ENCODE peak calls at places on chromosome 1, in eight cellular contexts. One of them, this sample, is unnamed.

GRCh38 chr1:8169364-8170058 is 143.4 kb upstream of the ERRFI1 start:
- DNase-seq in esophagus squamous epithelium: peak; percentile 19
- DNase-seq in brain microvascular endothelial cell: peak; percentile 68
- DNase-seq in NB4: no peak
- DNase-seq in OCI-LY7: peak; percentile 7
- DNase-seq in cardiac fibroblast: peak; percentile 95
- DNase-seq in omental fat pad: no peak
- DNase-seq in tibial nerve: peak; percentile 35
- DNase-seq in this sample: peak; percentile 73

GRCh38 chr1:221921936-221922335 is 180.0 kb upstream of the DUSP10 start:
- DNase-seq in esophagus squamous epithelium: no peak
- DNase-seq in brain microvascular endothelial cell: no peak
- DNase-seq in NB4: no peak
- DNase-seq in OCI-LY7: no peak
- DNase-seq in cardiac fibroblast: no peak
- DNase-seq in omental fat pad: no peak
- DNase-seq in tibial nerve: no peak
- DNase-seq in this sample: no peak

GRCh38 chr1:204837440-204838084 is 33.1 kb upstream of the NFASC start:
- DNase-seq in esophagus squamous epithelium: no peak
- DNase-seq in brain microvascular endothelial cell: peak; percentile 46
- DNase-seq in NB4: peak; percentile 50
- DNase-seq in OCI-LY7: peak; percentile 35
- DNase-seq in cardiac fibroblast: peak; percentile 65
- DNase-seq in omental fat pad: no peak
- DNase-seq in tibial nerve: no peak
- DNase-seq in this sample: peak; percentile 47

GRCh38 chr1:154350383-154350782 is 25.1 kb downstream of the ATP8B2 start:
- DNase-seq in esophagus squamous epithelium: no peak
- DNase-seq in brain microvascular endothelial cell: no peak
- DNase-seq in NB4: no peak
- DNase-seq in OCI-LY7: no peak
- DNase-seq in cardiac fibroblast: no peak
- DNase-seq in omental fat pad: no peak
- DNase-seq in tibial nerve: no peak
- DNase-seq in this sample: peak; percentile 12

GRCh38 chr1:109277434-109278204 is 5.3 kb downstream of the PSRC1 start:
- DNase-seq in esophagus squamous epithelium: peak; percentile 19
- DNase-seq in brain microvascular endothelial cell: peak; percentile 72
- DNase-seq in NB4: peak; percentile 73
- DNase-seq in OCI-LY7: peak; percentile 83
- DNase-seq in cardiac fibroblast: peak; percentile 80
- DNase-seq in omental fat pad: peak; percentile 61
- DNase-seq in tibial nerve: peak; percentile 66
- DNase-seq in this sample: peak; percentile 89

GRCh38 chr1:207495816-207496792 is at the start of gene CR1:
- DNase-seq in esophagus squamous epithelium: no peak
- DNase-seq in brain microvascular endothelial cell: no peak
- DNase-seq in NB4: peak; percentile 82
- DNase-seq in OCI-LY7: peak; percentile 6
- DNase-seq in cardiac fibroblast: peak; percentile 6
- DNase-seq in omental fat pad: no peak
- DNase-seq in tibial nerve: no peak
- DNase-seq in this sample: peak; percentile 58

GRCh38 chr1:13780780-13781179 is 80.8 kb downstream of the PRDM2 start:
- DNase-seq in esophagus squamous epithelium: no peak
- DNase-seq in brain microvascular endothelial cell: no peak
- DNase-seq in NB4: no peak
- DNase-seq in OCI-LY7: no peak
- DNase-seq in cardiac fibroblast: no peak
- DNase-seq in omental fat pad: no peak
- DNase-seq in tibial nerve: no peak
- DNase-seq in this sample: no peak

GRCh38 chr1:178107823-178108222 is 13.9 kb downstream of the RASAL2 start:
- DNase-seq in esophagus squamous epithelium: no peak
- DNase-seq in brain microvascular endothelial cell: no peak
- DNase-seq in NB4: no peak
- DNase-seq in OCI-LY7: no peak
- DNase-seq in cardiac fibroblast: no peak
- DNase-seq in omental fat pad: no peak
- DNase-seq in tibial nerve: no peak
- DNase-seq in this sample: no peak

GRCh38 chr1:44266400-44267344 is 53.4 kb downstream of the DMAP1 start:
- DNase-seq in esophagus squamous epithelium: no peak
- DNase-seq in brain microvascular endothelial cell: no peak
- DNase-seq in NB4: no peak
- DNase-seq in OCI-LY7: no peak
- DNase-seq in cardiac fibroblast: no peak
- DNase-seq in omental fat pad: no peak
- DNase-seq in tibial nerve: no peak
- DNase-seq in this sample: no peak

GRCh38 chr1:31796707-31797106 is 19.1 kb downstream of the SPOCD1 start:
- DNase-seq in esophagus squamous epithelium: no peak
- DNase-seq in brain microvascular endothelial cell: no peak
- DNase-seq in NB4: no peak
- DNase-seq in OCI-LY7: no peak
- DNase-seq in cardiac fibroblast: no peak
- DNase-seq in omental fat pad: no peak
- DNase-seq in tibial nerve: no peak
- DNase-seq in this sample: no peak

GRCh38 chr1:31798086-31798432 is 17.8 kb downstream of the SPOCD1 start:
- DNase-seq in esophagus squamous epithelium: no peak
- DNase-seq in brain microvascular endothelial cell: no peak
- DNase-seq in NB4: no peak
- DNase-seq in OCI-LY7: no peak
- DNase-seq in cardiac fibroblast: no peak
- DNase-seq in omental fat pad: no peak
- DNase-seq in tibial nerve: no peak
- DNase-seq in this sample: no peak

GRCh38 chr1:31795096-31795675 is 20.6 kb downstream of the SPOCD1 start:
- DNase-seq in esophagus squamous epithelium: no peak
- DNase-seq in brain microvascular endothelial cell: no peak
- DNase-seq in NB4: no peak
- DNase-seq in OCI-LY7: no peak
- DNase-seq in cardiac fibroblast: no peak
- DNase-seq in omental fat pad: no peak
- DNase-seq in tibial nerve: no peak
- DNase-seq in this sample: no peak

GRCh38 chr1:31797216-31797615 is 18.6 kb downstream of the SPOCD1 start:
- DNase-seq in esophagus squamous epithelium: no peak
- DNase-seq in brain microvascular endothelial cell: no peak
- DNase-seq in NB4: no peak
- DNase-seq in OCI-LY7: no peak
- DNase-seq in cardiac fibroblast: no peak
- DNase-seq in omental fat pad: no peak
- DNase-seq in tibial nerve: no peak
- DNase-seq in this sample: no peak

DNA sequence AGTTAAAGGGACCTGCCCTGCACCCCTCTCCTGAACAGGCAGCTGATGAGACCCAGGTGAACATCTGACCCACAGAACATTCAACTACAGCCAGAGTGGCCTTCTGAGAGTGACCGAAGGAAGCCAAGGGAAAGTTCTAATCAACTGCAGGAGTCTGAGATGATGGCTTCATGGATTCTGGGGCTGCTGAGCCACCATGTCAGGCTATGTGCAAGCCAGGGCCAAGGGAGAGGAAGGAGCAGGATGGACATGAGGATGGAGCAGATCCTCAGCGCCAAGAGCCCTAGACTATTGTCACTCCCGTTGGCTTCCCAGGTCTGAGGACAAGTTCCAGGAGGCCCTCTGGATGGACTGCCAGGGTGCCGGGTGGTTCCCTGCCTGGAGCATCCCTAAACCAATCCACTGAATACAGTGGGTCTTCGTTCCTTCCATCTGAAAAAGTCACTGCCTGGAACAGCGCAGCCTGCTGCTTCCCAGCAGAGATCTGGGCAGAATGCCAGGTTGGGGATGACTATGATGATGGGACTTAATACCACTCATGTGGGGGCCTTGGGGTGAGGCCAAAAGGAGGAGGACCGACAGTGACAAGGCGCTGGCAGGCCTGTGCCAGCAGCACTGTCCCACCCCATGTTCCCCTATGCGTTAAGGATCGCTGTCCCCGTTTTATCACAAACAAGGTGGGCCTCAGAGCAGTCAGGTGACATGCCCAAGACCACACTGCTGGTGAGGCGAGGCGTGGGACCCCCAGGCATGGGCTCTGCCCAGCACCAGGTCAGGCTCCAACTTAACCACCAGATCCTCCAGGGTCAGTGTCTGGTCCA is 19.8 kb downstream of the SPOCD1 start:
- DNase-seq in esophagus squamous epithelium: no peak
- DNase-seq in brain microvascular endothelial cell: peak; percentile 86
- DNase-seq in NB4: no peak
- DNase-seq in OCI-LY7: no peak
- DNase-seq in cardiac fibroblast: peak; percentile 81
- DNase-seq in omental fat pad: peak; percentile 22
- DNase-seq in tibial nerve: no peak
- DNase-seq in this sample: no peak
- TF ChIP-seq CTCF in esophagus squamous epithelium: no peak
- TF ChIP-seq CTCF in brain microvascular endothelial cell: peak; percentile 42
- TF ChIP-seq CTCF in NB4: no peak
- TF ChIP-seq CTCF in OCI-LY7: no peak
- TF ChIP-seq CTCF in cardiac fibroblast: peak; percentile 15
- TF ChIP-seq CTCF in omental fat pad: no peak
- TF ChIP-seq CTCF in tibial nerve: no peak
- TF ChIP-seq CTCF in this sample: no peak

DNA sequence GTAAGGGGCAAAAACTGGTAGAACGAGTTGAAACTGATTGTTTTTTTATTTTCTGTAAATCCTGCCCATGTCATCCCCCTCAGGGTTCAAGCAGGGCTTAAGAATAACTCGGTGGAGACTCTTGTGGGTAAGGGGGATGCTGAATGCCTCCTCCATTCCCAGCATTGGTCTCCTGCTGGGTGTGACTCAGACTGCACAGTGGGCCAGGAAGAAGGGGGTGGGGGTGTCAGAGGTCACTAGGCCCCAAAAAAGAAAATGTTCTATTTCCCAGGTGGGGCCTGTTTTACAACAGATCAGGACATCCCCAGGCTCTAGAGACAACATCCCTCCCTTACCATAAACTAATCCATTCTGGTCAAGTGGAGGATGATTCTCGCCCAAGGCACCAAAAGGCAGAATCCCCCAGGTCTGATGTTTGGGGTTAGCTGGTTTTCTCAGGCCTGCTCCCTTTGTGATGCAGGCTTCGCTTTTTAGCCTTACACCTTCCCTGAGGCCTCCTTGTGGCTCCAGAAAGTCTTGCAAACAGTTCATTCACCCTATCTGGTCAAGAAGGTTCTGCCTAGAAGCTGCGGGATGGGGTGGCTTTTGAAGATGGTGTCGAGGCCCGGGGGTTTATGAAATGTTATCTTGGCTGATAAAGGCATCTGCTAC is 10.7 kb upstream of the GRHL3 start:
- DNase-seq in esophagus squamous epithelium: no peak
- DNase-seq in brain microvascular endothelial cell: no peak
- DNase-seq in NB4: no peak
- DNase-seq in OCI-LY7: peak; percentile 20
- DNase-seq in cardiac fibroblast: peak; percentile 57
- DNase-seq in omental fat pad: no peak
- DNase-seq in tibial nerve: no peak
- DNase-seq in this sample: no peak
- TF ChIP-seq CTCF in esophagus squamous epithelium: no peak
- TF ChIP-seq CTCF in brain microvascular endothelial cell: peak; percentile 69
- TF ChIP-seq CTCF in NB4: peak; percentile 13
- TF ChIP-seq CTCF in OCI-LY7: peak; percentile 45
- TF ChIP-seq CTCF in cardiac fibroblast: peak; percentile 41
- TF ChIP-seq CTCF in omental fat pad: no peak
- TF ChIP-seq CTCF in tibial nerve: no peak
- TF ChIP-seq CTCF in this sample: no peak

DNA sequence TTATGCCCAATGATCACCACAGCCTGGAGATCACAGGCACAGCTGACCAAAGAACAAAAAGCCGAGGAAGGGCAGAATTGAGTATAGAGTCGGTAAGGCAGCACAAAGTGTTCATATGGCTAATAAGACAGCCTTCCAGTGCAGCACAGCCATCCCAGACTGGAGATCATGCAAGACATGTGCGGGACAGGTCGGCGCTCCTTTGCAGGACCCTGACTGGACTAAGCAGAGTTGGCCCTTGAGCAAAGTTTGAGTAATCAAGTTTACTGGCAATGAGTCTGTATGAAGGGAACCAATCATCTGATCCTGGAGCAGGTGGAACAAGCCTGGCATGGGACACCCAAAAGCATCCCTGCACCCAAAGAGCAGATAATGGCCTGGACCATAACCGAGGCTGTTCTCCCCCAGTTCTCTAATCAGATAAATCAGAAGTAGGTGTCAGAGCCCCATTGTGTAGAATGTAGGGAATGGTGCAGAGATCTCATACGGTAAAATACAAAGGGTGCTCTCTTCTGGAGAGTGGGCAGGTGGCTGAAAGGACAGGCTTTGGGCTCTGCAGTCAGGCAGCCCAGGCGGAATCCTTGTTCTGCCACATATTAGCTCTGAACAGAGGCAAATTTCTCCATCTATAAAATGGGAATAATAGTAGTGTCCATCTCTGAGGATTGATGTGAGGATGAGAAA is 10.7 kb upstream of the DNASE2B start:
- DNase-seq in esophagus squamous epithelium: no peak
- DNase-seq in brain microvascular endothelial cell: no peak
- DNase-seq in NB4: peak; percentile 20
- DNase-seq in OCI-LY7: peak; percentile 24
- DNase-seq in cardiac fibroblast: no peak
- DNase-seq in omental fat pad: no peak
- DNase-seq in tibial nerve: no peak
- DNase-seq in this sample: no peak
- TF ChIP-seq CTCF in esophagus squamous epithelium: no peak
- TF ChIP-seq CTCF in brain microvascular endothelial cell: peak; percentile 65
- TF ChIP-seq CTCF in NB4: peak; percentile 15
- TF ChIP-seq CTCF in OCI-LY7: peak; percentile 54
- TF ChIP-seq CTCF in cardiac fibroblast: peak; percentile 32
- TF ChIP-seq CTCF in omental fat pad: no peak
- TF ChIP-seq CTCF in tibial nerve: no peak
- TF ChIP-seq CTCF in this sample: no peak

DNA sequence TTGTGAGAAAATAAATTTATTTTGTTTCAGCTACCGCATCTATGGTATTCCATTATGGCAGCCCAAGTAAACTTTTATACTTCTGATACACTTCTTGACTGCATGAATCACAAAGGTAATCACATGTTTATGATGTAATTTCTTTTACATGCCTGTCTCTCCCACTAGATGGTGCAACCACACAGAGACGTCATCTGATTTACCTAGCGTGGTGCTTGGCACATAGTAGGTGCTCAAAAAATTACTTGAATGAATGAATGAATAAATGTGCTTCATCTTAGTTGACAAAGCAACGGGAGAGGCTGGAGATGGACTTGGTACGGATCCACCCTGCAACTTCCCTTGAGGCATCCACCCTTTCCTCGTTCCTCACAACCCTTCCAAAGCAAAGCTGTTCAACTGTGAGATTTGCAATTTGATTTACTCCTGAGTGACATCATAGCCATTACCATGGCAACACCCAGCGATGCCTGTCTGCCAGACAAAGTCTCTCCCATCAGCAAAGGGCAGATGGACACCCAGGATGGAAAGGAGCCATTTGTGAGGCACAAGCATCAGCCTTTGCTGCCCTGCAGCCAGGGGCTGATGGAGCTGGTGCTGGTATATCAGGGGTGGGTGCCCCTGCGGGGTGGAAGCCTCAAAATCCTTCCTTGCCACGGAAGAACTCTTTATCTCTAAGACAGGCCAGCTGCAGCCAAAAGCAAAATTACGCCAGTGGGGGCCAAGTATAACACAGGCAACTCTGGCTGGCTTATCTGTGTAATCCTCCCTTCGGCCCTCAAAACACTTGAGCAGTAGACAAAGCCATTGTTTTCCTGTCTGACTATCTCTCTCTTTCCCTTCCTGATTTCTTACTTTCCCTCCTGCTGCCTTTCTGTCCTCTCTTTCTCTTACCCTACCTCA is 18.9 kb upstream of the VWA5B1 start:
- DNase-seq in esophagus squamous epithelium: no peak
- DNase-seq in brain microvascular endothelial cell: no peak
- DNase-seq in NB4: no peak
- DNase-seq in OCI-LY7: peak; percentile 9
- DNase-seq in cardiac fibroblast: peak; percentile 16
- DNase-seq in omental fat pad: no peak
- DNase-seq in tibial nerve: no peak
- DNase-seq in this sample: no peak
- TF ChIP-seq CTCF in esophagus squamous epithelium: no peak
- TF ChIP-seq CTCF in brain microvascular endothelial cell: peak; percentile 20
- TF ChIP-seq CTCF in NB4: no peak
- TF ChIP-seq CTCF in OCI-LY7: peak; percentile 71
- TF ChIP-seq CTCF in cardiac fibroblast: no peak
- TF ChIP-seq CTCF in omental fat pad: no peak
- TF ChIP-seq CTCF in tibial nerve: no peak
- TF ChIP-seq CTCF in this sample: no peak

This sample was measured in GM13976.